ENCODE peak calls at places on chromosome 4, in five cellular contexts. Z is gastroesophageal sphincter; V is lower lobe of right lung; M is naive thymus-derived CD4-positive, alpha-beta T cell; L is Right ventricle myocardium superior. N is an unnamed sample.

GRCh38 chr4:150826302-150826701 is 188.8 kb downstream of the LRBA start:
- ATAC-seq in Z (no peak), V (no peak), M (no peak), L (no peak), N (no peak)

GRCh38 chr4:83125738-83126141 is 11.2 kb upstream of the PLAC8 start:
- ATAC-seq in Z (no peak), V (peak; percentile 65), M (peak; percentile 71), L (peak; percentile 43), N (no peak)

GRCh38 chr4:144699565-144699964 is 53.6 kb downstream of the HHIP start:
- ATAC-seq in Z (no peak), V (no peak), M (no peak), L (no peak), N (no peak)

GRCh38 chr4:122712782-122713181 is 19.7 kb upstream of the BBS12 start:
- ATAC-seq in Z (no peak), V (no peak), M (no peak), L (no peak), N (no peak)

GRCh38 chr4:101807351-101807750 is 16.8 kb downstream of the BANK1 start:
- ATAC-seq in Z (no peak), V (peak; percentile 73), M (no peak), L (no peak), N (peak; percentile 60)

GRCh38 chr4:123345924-123346300 is 50.7 kb upstream of the SPRY1 start:
- ATAC-seq in Z (no peak), V (no peak), M (no peak), L (no peak), N (no peak)

GRCh38 chr4:87566276-87566675 is 37.1 kb upstream of the SPARCL1 start:
- ATAC-seq in Z (no peak), V (no peak), M (no peak), L (no peak), N (no peak)

GRCh38 chr4:184100297-184100885 is 117.3 kb downstream of the ENPP6 start:
- ATAC-seq in Z (no peak), V (peak; percentile 45), M (peak; percentile 68), L (peak; percentile 86), N (no peak)

GRCh38 chr4:184459413-184459812 is 14.9 kb downstream of the IRF2 start:
- ATAC-seq in Z (no peak), V (no peak), M (no peak), L (no peak), N (no peak)

GRCh38 chr4:155526452-155527169 is 140.0 kb upstream of the GUCY1A1 start:
- ATAC-seq in Z (peak; percentile 83), V (peak; percentile 50), M (no peak), L (peak; percentile 76), N (no peak)

GRCh38 chr4:78439328-78439727 is 112.2 kb upstream of the ANXA3 start:
- ATAC-seq in Z (no peak), V (no peak), M (no peak), L (no peak), N (no peak)

GRCh38 chr4:45442466-45442865 is 681.4 kb downstream of the GABRG1 start:
- ATAC-seq in Z (no peak), V (no peak), M (no peak), L (peak; percentile 63), N (no peak)

GRCh38 chr4:15003441-15003890 is 1.2 kb downstream of the CPEB2 start:
- ATAC-seq in Z (peak; percentile 9), V (no peak), M (peak; percentile 6), L (no peak), N (peak; percentile 46)

GRCh38 chr4:164930647-164931046 is 46.8 kb downstream of the TRIM61 start:
- ATAC-seq in Z (no peak), V (no peak), M (no peak), L (no peak), N (no peak)

GRCh38 chr4:184818216-184818564 is 7.6 kb downstream of the ACSL1 start:
- ATAC-seq in Z (no peak), V (no peak), M (no peak), L (no peak), N (peak; percentile 40)

GRCh38 chr4:40687676-40688389 is 58.2 kb upstream of the RBM47 start:
- ATAC-seq in Z (no peak), V (no peak), M (no peak), L (no peak), N (no peak)

GRCh38 chr4:26139310-26139924 is 181.4 kb upstream of the RBPJ start:
- ATAC-seq in Z (no peak), V (no peak), M (no peak), L (no peak), N (peak; percentile 42)

GRCh38 chr4:119683518-119683917 is 54.9 kb upstream of the PDE5A start:
- ATAC-seq in Z (peak; percentile 78), V (peak; percentile 91), M (no peak), L (peak; percentile 68), N (no peak)

GRCh38 chr4:665751-666435 is 8.2 kb downstream of the ATP5ME start:
- ATAC-seq in Z (no peak), V (no peak), M (no peak), L (no peak), N (no peak)

GRCh38 chr4:82604522-82604921 is 42.7 kb upstream of the TMEM150C start:
- ATAC-seq in Z (no peak), V (no peak), M (no peak), L (no peak), N (no peak)

GRCh38 chr4:120826853-120827252 is 95.7 kb downstream of the PRDM5 start:
- ATAC-seq in Z (no peak), V (no peak), M (no peak), L (no peak), N (no peak)

GRCh38 chr4:121212801-121213200 is 48.7 kb upstream of the TNIP3 start:
- ATAC-seq in Z (no peak), V (no peak), M (no peak), L (no peak), N (no peak)

GRCh38 chr4:16757080-16757521 is 141.3 kb downstream of the LDB2 start:
- ATAC-seq in Z (no peak), V (no peak), M (no peak), L (no peak), N (no peak)

GRCh38 chr4:3747582-3747906 is 18.6 kb upstream of the ADRA2C start:
- ATAC-seq in Z (no peak), V (no peak), M (no peak), L (no peak), N (no peak)

GRCh38 chr4:168631241-168632151 is 134.6 kb downstream of the PALLD start:
- ATAC-seq in Z (peak; percentile 87), V (peak; percentile 95), M (peak; percentile 42), L (peak; percentile 93), N (no peak)

GRCh38 chr4:182306792-182307507 is 63.7 kb downstream of the TENM3 start:
- ATAC-seq in Z (no peak), V (no peak), M (no peak), L (no peak), N (no peak)

GRCh38 chr4:67727124-67727850 is 26.3 kb upstream of the UBA6 start:
- ATAC-seq in Z (no peak), V (no peak), M (peak; percentile 29), L (no peak), N (no peak)

GRCh38 chr4:60962286-60962685 is 237.8 kb upstream of the ADGRL3 start:
- ATAC-seq in Z (no peak), V (no peak), M (no peak), L (no peak), N (no peak)

GRCh38 chr4:140790171-140790570 is 34.0 kb upstream of the TBC1D9 start:
- ATAC-seq in Z (no peak), V (no peak), M (peak; percentile 12), L (peak; percentile 58), N (peak; percentile 46)

GRCh38 chr4:155761047-155761446 is 2.2 kb downstream of the GUCY1B1 start:
- ATAC-seq in Z (no peak), V (no peak), M (no peak), L (no peak), N (no peak)

GRCh38 chr4:28228575-28228974 is 1367.9 kb downstream of the STIM2 start:
- ATAC-seq in Z (no peak), V (no peak), M (no peak), L (no peak), N (no peak)

GRCh38 chr4:1293981-1294380 is 4.3 kb downstream of the MAEA start:
- ATAC-seq in Z (no peak), V (no peak), M (no peak), L (peak; percentile 26), N (no peak)

GRCh38 chr4:114217150-114217817 is 237.8 kb upstream of the ARSJ start:
- ATAC-seq in Z (no peak), V (peak; percentile 21), M (no peak), L (no peak), N (peak; percentile 54)

GRCh38 chr4:119479180-119479814 is 149.3 kb downstream of the PDE5A start:
- ATAC-seq in Z (no peak), V (no peak), M (no peak), L (no peak), N (no peak)

GRCh38 chr4:26838055-26838842 is 22.4 kb upstream of the STIM2 start:
- ATAC-seq in Z (no peak), V (no peak), M (no peak), L (no peak), N (no peak)

GRCh38 chr4:54942735-54943134 is 182.7 kb downstream of the KDR start:
- ATAC-seq in Z (no peak), V (no peak), M (peak; percentile 95), L (no peak), N (peak; percentile 62)

GRCh38 chr4:48490012-48490679 is at the start of gene ZAR1:
- ATAC-seq in Z (peak; percentile 50), V (peak; percentile 41), M (peak; percentile 30), L (no peak), N (peak; percentile 17)